ENCODE peak calls at places on chromosomes 12 and 14, in seven cellular contexts. J is osteoblast; H is CD4-positive, alpha-beta memory T cell; I is aorta; A is tibial artery; V is stomach; X is K562. T is an unnamed sample.

GRCh38 chr12:75661927-75662326 is 150.5 kb upstream of the KRR1 start:
- DNase-seq in X (no peak), J (no peak), I (no peak), A (no peak), H (no peak), V (no peak), T (no peak)

GRCh38 chr12:3088251-3088650 is 11.1 kb downstream of the TSPAN9 start:
- DNase-seq in A (no peak), X (no peak), I (no peak), H (no peak), V (no peak), J (peak; percentile 72), T (no peak)

GRCh38 chr14:90545431-90545830 is 148.6 kb downstream of the CALM1 start:
- DNase-seq in A (no peak), X (no peak), H (no peak), I (peak; percentile 39), V (no peak), J (peak; percentile 76), T (no peak)

GRCh38 chr14:77002889-77003288 is 25.6 kb downstream of the IRF2BPL start:
- DNase-seq in H (no peak), X (no peak), I (no peak), A (no peak), V (no peak), J (no peak), T (no peak)

GRCh38 chr12:7188557-7189397 is 709 bp upstream of the PEX5 start:
- DNase-seq in I (peak; percentile 77), V (peak; percentile 66), J (peak; percentile 93), A (peak; percentile 57), X (peak; percentile 50), H (peak; percentile 64), T (peak; percentile 48)

GRCh38 chr12:98317939-98318899 is 197.2 kb upstream of the TMPO start:
- DNase-seq in J (no peak), I (no peak), A (no peak), V (no peak), X (no peak), H (no peak), T (no peak)

GRCh38 chr14:68894802-68895201 is 84.3 kb downstream of the ACTN1 start:
- DNase-seq in X (no peak), I (peak; percentile 56), J (peak; percentile 97), A (no peak), V (no peak), H (no peak), T (no peak)

GRCh38 chr12:109881752-109882151 is 1.4 kb upstream of the GLTP start:
- DNase-seq in X (no peak), V (no peak), A (no peak), I (no peak), H (no peak), J (no peak), T (no peak)

GRCh38 chr12:49098035-49098451 is 3.4 kb upstream of the DHH start:
- DNase-seq in I (peak; percentile 63), X (peak; percentile 75), J (peak; percentile 93), A (peak; percentile 48), H (peak; percentile 60), V (peak; percentile 61), T (peak; percentile 56)

GRCh38 chr12:52007982-52008510 is 1.3 kb downstream of the TAMALIN start:
- DNase-seq in I (no peak), X (no peak), V (no peak), A (no peak), J (peak; percentile 79), H (no peak), T (peak; percentile 33)

GRCh38 chr12:42162940-42163339 is 18.3 kb upstream of the GXYLT1 start:
- DNase-seq in H (no peak), V (no peak), J (no peak), A (no peak), X (no peak), I (no peak), T (no peak)

GRCh38 chr14:24843999-24844398 is 205.9 kb downstream of the STXBP6 start:
- DNase-seq in V (no peak), A (no peak), X (no peak), I (no peak), J (no peak), H (no peak), T (no peak)

GRCh38 chr14:93076755-93077154 is 39.0 kb downstream of the ITPK1 start:
- DNase-seq in A (no peak), V (no peak), H (no peak), I (no peak), J (peak; percentile 15), X (no peak), T (no peak)

GRCh38 chr14:22549304-22549962 is 39.6 kb downstream of the DAD1 start:
- DNase-seq in H (peak; percentile 59), X (no peak), J (no peak), A (no peak), I (no peak), V (no peak), T (no peak)

GRCh38 chr12:46886541-46887041 is 60.8 kb upstream of the SLC38A4 start:
- DNase-seq in A (no peak), H (no peak), V (no peak), X (no peak), J (peak; percentile 37), I (no peak), T (no peak)

GRCh38 chr12:130667421-130667960 is 48.6 kb downstream of the RIMBP2 start:
- DNase-seq in J (peak; percentile 81), H (no peak), A (no peak), I (no peak), X (no peak), V (no peak), T (no peak)

GRCh38 chr14:92490239-92490959 is 23.2 kb upstream of the RIN3 start:
- DNase-seq in I (peak; percentile 53), X (no peak), V (no peak), J (peak; percentile 32), A (no peak), H (no peak), T (no peak)

GRCh38 chr12:124750787-124751471 is 112.7 kb downstream of the SCARB1 start:
- DNase-seq in I (no peak), J (peak; percentile 68), H (no peak), A (no peak), X (peak; percentile 59), V (no peak), T (no peak)

GRCh38 chr12:23093488-23093887 is 468.5 kb downstream of the ETNK1 start:
- DNase-seq in J (no peak), I (no peak), X (no peak), V (no peak), A (no peak), H (no peak), T (no peak)

DNA sequence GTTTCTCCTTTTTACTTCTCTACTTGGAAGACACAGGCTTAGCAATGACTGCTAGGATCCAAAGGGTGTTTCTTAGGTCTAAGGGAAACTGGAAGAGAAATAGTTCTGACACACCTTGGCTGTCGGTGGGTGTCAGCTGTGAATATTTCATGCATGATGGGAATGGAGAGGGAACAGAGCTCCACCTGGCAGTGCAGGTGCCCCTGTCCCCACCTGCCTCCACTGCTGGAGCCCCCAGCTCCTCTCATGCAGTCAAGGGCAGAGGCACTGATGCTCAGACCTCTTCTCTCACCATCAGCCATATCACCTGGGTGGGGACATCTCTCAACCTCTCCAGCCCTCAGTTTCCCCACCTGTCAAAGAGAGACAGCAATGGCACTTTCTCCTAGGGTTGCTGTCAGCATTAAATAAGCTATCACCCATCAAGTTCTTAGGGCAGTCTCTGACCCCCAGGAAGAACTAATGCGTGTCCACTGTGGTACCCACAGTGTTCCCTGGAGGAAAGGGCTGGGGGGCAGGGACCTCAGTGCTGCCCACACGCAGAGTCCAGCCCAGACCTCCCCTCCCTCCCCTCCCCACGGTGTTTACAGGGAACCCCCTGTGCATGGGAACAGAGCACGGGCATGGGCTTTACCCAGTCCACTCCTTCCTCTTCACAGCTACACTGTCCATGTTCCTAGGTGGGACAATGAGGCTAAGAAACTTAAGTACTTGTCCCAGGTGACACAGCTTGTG is 69.1 kb downstream of the C14orf132 start:
- DNase-seq in V (no peak), J (no peak), I (no peak), X (no peak), A (no peak), H (no peak), T (no peak)
- H3K27ac ChIP-seq in V (no peak overlapping the region), J (no peak overlapping the region), I (no peak overlapping the region), X (no peak overlapping the region), A (no peak overlapping the region), H (no peak overlapping the region), T (no peak overlapping the region)

GRCh38 chr12:113988064-113988451 is 21.9 kb upstream of the RBM19 start:
- DNase-seq in V (no peak), J (no peak), I (no peak), H (no peak), X (no peak), A (no peak), T (no peak)

GRCh38 chr12:113991224-113992044 is 25.3 kb upstream of the RBM19 start:
- DNase-seq in H (no peak), J (peak; percentile 48), V (no peak), X (no peak), I (no peak), A (no peak), T (no peak)

GRCh38 chr12:113987261-113988063 is 21.3 kb upstream of the RBM19 start:
- DNase-seq in V (no peak), H (no peak), I (no peak), A (no peak), J (no peak), X (no peak), T (no peak)

GRCh38 chr12:113990548-113991223 is 24.6 kb upstream of the RBM19 start:
- DNase-seq in V (no peak), J (no peak), A (no peak), X (no peak), H (no peak), I (no peak), T (no peak)

DNA sequence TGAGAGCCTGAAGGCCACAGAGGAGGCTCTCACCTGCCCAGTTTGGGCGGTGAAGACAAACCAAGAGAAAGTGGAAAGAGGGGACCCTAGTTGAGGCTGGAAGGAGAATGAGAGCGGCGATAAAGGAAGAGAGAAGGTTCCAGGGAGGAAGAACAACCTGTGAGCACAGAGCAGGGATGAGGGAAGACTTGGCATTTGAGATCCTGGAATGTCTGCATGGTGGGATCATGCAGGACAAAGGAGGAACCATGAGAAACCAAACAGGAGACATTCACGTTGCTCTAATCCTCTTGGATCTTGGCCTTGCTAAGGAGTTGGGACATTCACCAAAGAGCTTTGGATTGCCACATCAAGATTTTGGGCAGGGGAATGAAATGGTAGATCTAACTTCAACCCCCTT is 22.9 kb upstream of the RBM19 start:
- DNase-seq in V (no peak), J (no peak), H (no peak), X (no peak), A (no peak), I (no peak), T (no peak)
- H3K27me3 ChIP-seq in V (no peaks in the 10 kb centered on the region), J (no peaks in the 10 kb centered on the region), H (no peaks in the 10 kb centered on the region), X (peaks cover 11% of the 10 kb centered on the region), A (peaks cover 34% of the 10 kb centered on the region), I (peaks cover 2% of the 10 kb centered on the region), T (no peaks in the 10 kb centered on the region)

DNA sequence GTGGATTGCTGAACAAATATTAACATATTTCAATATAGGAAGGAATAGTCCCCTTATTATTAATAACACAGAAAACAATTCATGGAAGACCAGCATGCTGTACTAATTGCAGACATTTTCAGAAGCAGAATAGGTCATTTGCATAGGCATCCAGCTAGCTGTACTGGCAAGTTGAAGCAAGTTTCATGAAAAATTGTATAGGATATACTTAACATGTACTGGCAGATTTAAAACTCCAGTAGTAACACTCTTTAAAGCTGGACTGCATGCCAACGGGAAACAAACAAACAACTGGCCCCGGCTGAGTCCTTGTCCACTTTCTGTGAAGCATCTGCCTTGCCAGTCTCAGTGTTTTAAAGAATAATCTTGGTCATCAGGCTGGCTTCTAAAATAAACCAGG is 122.2 kb upstream of the KRAS start:
- DNase-seq in A (no peak), X (no peak), H (no peak), I (no peak), V (no peak), J (no peak), T (no peak)
- H3K27ac ChIP-seq in A (no peak overlapping the region), X (no peak overlapping the region), H (no peak overlapping the region), I (no peak overlapping the region), V (no peak overlapping the region), J (no peak overlapping the region), T (no peak overlapping the region)

GRCh38 chr12:70264067-70264867 is 21.0 kb downstream of the CNOT2 start:
- DNase-seq in X (peak; percentile 30), I (no peak), A (no peak), J (no peak), H (no peak), V (no peak), T (no peak)
- H3K27me3 ChIP-seq in X (no peaks in the 10 kb centered on the region), I (no peaks in the 10 kb centered on the region), A (no peaks in the 10 kb centered on the region), J (no peaks in the 10 kb centered on the region), H (no peaks in the 10 kb centered on the region), V (no peaks in the 10 kb centered on the region), T (no peaks in the 10 kb centered on the region)

T was measured in pancreas.